ENCODE peak calls at places on chromosome 11, in five cellular contexts. R is GM12878, L is endothelial cell of umbilical vein, F is K562, K is HepG2. J is an unnamed sample.

GRCh38 chr11:44527476-44527875 is 38.0 kb upstream of the CD82 start:
- DNase-seq in L (no peak), K (no peak), R (no peak), F (no peak), J (no peak)

GRCh38 chr11:70668204-70669202 is 270.2 kb downstream of the CTTN start:
- DNase-seq in L (no peak), F (no peak), R (no peak), K (no peak), J (no peak)

GRCh38 chr11:1222491-1223345 is at the start of gene MUC5B:
- DNase-seq in L (no peak), F (no peak), R (no peak), K (no peak), J (peak; percentile 83)

GRCh38 chr11:123063396-123064267 is 1.7 kb upstream of the HSPA8 start:
- DNase-seq in K (peak; percentile 64), R (no peak), L (peak; percentile 77), F (no peak), J (peak; percentile 69)

GRCh38 chr11:68264741-68265540 is 6.8 kb downstream of the C11orf24 start:
- DNase-seq in R (no peak), L (no peak), F (no peak), K (no peak), J (no peak)

GRCh38 chr11:21142007-21142406 is 472.6 kb downstream of the NELL1 start:
- DNase-seq in K (no peak), F (no peak), L (no peak), R (no peak), J (peak; percentile 4)

GRCh38 chr11:28657378-28658030 is 549.3 kb downstream of the METTL15 start:
- DNase-seq in L (peak; percentile 54), R (no peak), F (no peak), K (no peak), J (no peak)

GRCh38 chr11:12288934-12289666 is 88.3 kb upstream of the PARVA start:
- DNase-seq in R (no peak), F (no peak), L (no peak), K (no peak), J (no peak)

GRCh38 chr11:45023065-45023365 is 72.3 kb upstream of the TP53I11 start:
- DNase-seq in K (no peak), F (no peak), L (no peak), R (no peak), J (no peak)

GRCh38 chr11:12196335-12196734 is 85.9 kb downstream of the MICAL2 start:
- DNase-seq in L (no peak), R (no peak), F (no peak), K (no peak), J (no peak)

GRCh38 chr11:61447601-61448551 is 18.0 kb downstream of the SDHAF2 start:
- DNase-seq in K (no peak), R (no peak), L (no peak), F (no peak), J (no peak)

GRCh38 chr11:128776088-128776433 is 82.2 kb downstream of the FLI1 start:
- DNase-seq in L (no peak), F (no peak), K (no peak), R (no peak), J (no peak)

GRCh38 chr11:44186531-44186930 is 91.1 kb downstream of the EXT2 start:
- DNase-seq in R (no peak), K (no peak), F (no peak), L (no peak), J (no peak)

GRCh38 chr11:83241291-83241946 is 44.7 kb downstream of the CCDC90B start:
- DNase-seq in L (peak; percentile 74), R (no peak), K (peak; percentile 63), F (peak; percentile 47), J (peak; percentile 76)

GRCh38 chr11:119094816-119095065 is 6.9 kb downstream of the DPAGT1 start:
- DNase-seq in L (peak; percentile 82), R (no peak), K (peak; percentile 64), F (peak; percentile 60), J (no peak)

GRCh38 chr11:76615950-76616349 is 54.6 kb downstream of the LRRC32 start:
- DNase-seq in K (no peak), L (peak; percentile 88), F (no peak), R (no peak), J (no peak)

GRCh38 chr11:6320411-6321207 is at the start of gene CAVIN3:
- DNase-seq in R (peak; percentile 43), L (peak; percentile 79), K (no peak), F (no peak), J (peak; percentile 51)

GRCh38 chr11:65555693-65556231 is 2.4 kb downstream of the LTBP3 start:
- DNase-seq in L (peak; percentile 71), F (peak; percentile 54), R (no peak), K (peak; percentile 83), J (peak; percentile 67)

GRCh38 chr11:120196857-120197253 is 14.0 kb upstream of the OAF start:
- DNase-seq in R (no peak), F (no peak), K (no peak), L (no peak), J (no peak)

GRCh38 chr11:36306888-36307287 is 10.8 kb downstream of the PRR5L start:
- DNase-seq in R (no peak), L (no peak), F (no peak), K (peak; percentile 36), J (peak; percentile 33)

GRCh38 chr11:33941637-33942160 is 49.8 kb upstream of the LMO2 start:
- DNase-seq in L (peak; percentile 87), R (peak; percentile 33), F (peak; percentile 65), K (no peak), J (no peak)

GRCh38 chr11:122187373-122188165 is 71.6 kb upstream of the BLID start:
- DNase-seq in F (no peak), R (no peak), L (no peak), K (no peak), J (no peak)

GRCh38 chr11:106937113-106937512 is 81.2 kb downstream of the GUCY1A2 start:
- DNase-seq in K (no peak), L (no peak), F (no peak), R (no peak), J (no peak)

GRCh38 chr11:62266558-62266957 is 3.4 kb upstream of the SCGB2A2 start:
- DNase-seq in R (no peak), K (no peak), F (no peak), L (peak; percentile 67), J (no peak)

GRCh38 chr11:103070142-103070541 is 21.8 kb downstream of the DCUN1D5 start:
- DNase-seq in K (no peak), F (no peak), L (peak; percentile 25), R (no peak), J (no peak)

GRCh38 chr11:45161252-45162063 is 15.0 kb downstream of the PRDM11 start:
- DNase-seq in L (no peak), F (no peak), R (no peak), K (no peak), J (no peak)

GRCh38 chr11:45208135-45208534 is 61.7 kb downstream of the PRDM11 start:
- DNase-seq in K (no peak), L (no peak), R (no peak), F (no peak), J (no peak)

GRCh38 chr11:128619540-128620305 is 32.4 kb upstream of the ETS1 start:
- DNase-seq in L (no peak), K (no peak), F (no peak), R (no peak), J (no peak)

GRCh38 chr11:2298795-2299747 is 2.6 kb downstream of the C11orf21 start:
- DNase-seq in K (peak; percentile 63), R (no peak), L (no peak), F (peak; percentile 65), J (peak; percentile 57)

GRCh38 chr11:130455493-130456127 is 7.2 kb downstream of the ADAMTS15 start:
- DNase-seq in L (no peak), R (no peak), F (no peak), K (no peak), J (no peak)

GRCh38 chr11:38530226-38530625 is 1932.2 kb upstream of the RAG2 start:
- DNase-seq in R (no peak), L (no peak), K (no peak), F (no peak), J (no peak)

GRCh38 chr11:32435511-32435946 is at the start of gene WT1:
- DNase-seq in L (no peak), F (peak; percentile 85), R (no peak), K (no peak), J (peak; percentile 57)

GRCh38 chr11:111938687-111939160 is 1.6 kb downstream of the DIXDC1 start:
- DNase-seq in F (no peak), L (peak; percentile 64), R (peak; percentile 71), K (peak; percentile 76), J (no peak)

GRCh38 chr11:79762271-79762935 is 321.6 kb upstream of the TENM4 start:
- DNase-seq in R (no peak), F (no peak), L (no peak), K (peak; percentile 1), J (no peak)

GRCh38 chr11:132704796-132705375 is 827.4 kb downstream of the OPCML start:
- DNase-seq in F (no peak), L (no peak), K (peak; percentile 18), R (no peak), J (no peak)

GRCh38 chr11:100354736-100355135 is 332.4 kb upstream of the ARHGAP42 start:
- DNase-seq in F (no peak), K (no peak), L (no peak), R (no peak), J (no peak)

GRCh38 chr11:118938491-118939411 is 13.0 kb upstream of the BCL9L start:
- DNase-seq in F (no peak), R (no peak), L (no peak), K (peak; percentile 72), J (no peak)

GRCh38 chr11:116330439-116331185 is 442.2 kb downstream of the BUD13 start:
- DNase-seq in F (no peak), R (no peak), L (no peak), K (no peak), J (no peak)

GRCh38 chr11:114108501-114109205 is 49.1 kb downstream of the ZBTB16 start:
- DNase-seq in L (no peak), F (no peak), R (no peak), K (no peak), J (no peak)
- H3K4me1 ChIP-seq in L (peaks cover 20% of the 10 kb centered on the region), F (no peaks in the 10 kb centered on the region), R (no peaks in the 10 kb centered on the region), K (peaks cover 14% of the 10 kb centered on the region), J (no peaks in the 10 kb centered on the region)

GRCh38 chr11:10899542-10899830 is 41.6 kb upstream of the ZBED5 start:
- DNase-seq in F (peak; percentile 72), L (no peak), R (no peak), K (no peak), J (no peak)
- TF ChIP-seq MYC in F (no peak), L (no peak), R (no peak), K (no peak), J (no peak)

GRCh38 chr11:67050139-67050538 is 6.5 kb upstream of the RHOD start:
- DNase-seq in F (no peak), R (no peak), L (no peak), K (peak; percentile 15), J (no peak)

GRCh38 chr11:67051494-67051893 is 5.2 kb upstream of the RHOD start:
- DNase-seq in R (no peak), F (no peak), L (no peak), K (no peak), J (no peak)

GRCh38 chr11:67051945-67052488 is 4.6 kb upstream of the RHOD start:
- DNase-seq in F (no peak), R (no peak), K (no peak), L (no peak), J (no peak)

GRCh38 chr11:67045314-67045713 is 11.3 kb upstream of the RHOD start:
- DNase-seq in R (no peak), L (no peak), F (no peak), K (no peak), J (peak; percentile 77)

GRCh38 chr11:67048515-67048914 is 8.1 kb upstream of the RHOD start:
- DNase-seq in R (no peak), F (no peak), K (no peak), L (no peak), J (no peak)
- TF ChIP-seq CTCF in R (no peak), F (no peak), K (no peak), L (no peak), J (no peak)

GRCh38 chr11:93736129-93736528 is 5.2 kb downstream of the TAF1D start:
- DNase-seq in L (no peak), F (no peak), R (no peak), K (no peak), J (no peak)
- H3K4me1 ChIP-seq in L (peaks cover 40% of the 10 kb centered on the region), F (no peaks in the 10 kb centered on the region), R (no peaks in the 10 kb centered on the region), K (peaks cover 69% of the 10 kb centered on the region), J (peaks cover 68% of the 10 kb centered on the region)

J was measured in A549.